ENCODE peak calls at places on chromosomes 12 and 14, in six cellular contexts. One of them, this sample, is unnamed.

GRCh38 chr12:24153041-24153440 is 203.6 kb upstream of the SOX5 start:
- DNase-seq in A549: no peak
- DNase-seq in heart right ventricle: no peak
- DNase-seq in hepatocyte: no peak
- DNase-seq in HCT116: no peak
- DNase-seq in PC-3: no peak
- DNase-seq in this sample: no peak

GRCh38 chr14:35046751-35047536 is 872 bp downstream of the FAM177A1 start:
- DNase-seq in A549: peak
- DNase-seq in heart right ventricle: no peak
- DNase-seq in hepatocyte: peak
- DNase-seq in HCT116: no peak
- DNase-seq in PC-3: peak
- DNase-seq in this sample: peak

GRCh38 chr14:73526036-73526984 is 10.6 kb upstream of the ACOT1 start:
- DNase-seq in A549: no peak
- DNase-seq in heart right ventricle: peak
- DNase-seq in hepatocyte: no peak
- DNase-seq in HCT116: no peak
- DNase-seq in PC-3: peak
- DNase-seq in this sample: no peak

GRCh38 chr12:1913377-1914115 is 4.9 kb downstream of the CACNA2D4 start:
- DNase-seq in A549: no peak
- DNase-seq in heart right ventricle: no peak
- DNase-seq in hepatocyte: peak
- DNase-seq in HCT116: no peak
- DNase-seq in PC-3: no peak
- DNase-seq in this sample: no peak

GRCh38 chr12:101287357-101287756 is 7.5 kb downstream of the UTP20 start:
- DNase-seq in A549: no peak
- DNase-seq in heart right ventricle: no peak
- DNase-seq in hepatocyte: no peak
- DNase-seq in HCT116: no peak
- DNase-seq in PC-3: no peak
- DNase-seq in this sample: no peak

GRCh38 chr12:113381237-113381636 is 22.4 kb downstream of the SDS start:
- DNase-seq in A549: no peak
- DNase-seq in heart right ventricle: no peak
- DNase-seq in hepatocyte: no peak
- DNase-seq in HCT116: no peak
- DNase-seq in PC-3: no peak
- DNase-seq in this sample: no peak

GRCh38 chr12:96177013-96177412 is 17.2 kb upstream of the ELK3 start:
- DNase-seq in A549: no peak
- DNase-seq in heart right ventricle: no peak
- DNase-seq in hepatocyte: no peak
- DNase-seq in HCT116: no peak
- DNase-seq in PC-3: peak
- DNase-seq in this sample: no peak

GRCh38 chr14:70999117-70999516 is 91.9 kb downstream of the PCNX1 start:
- DNase-seq in A549: no peak
- DNase-seq in heart right ventricle: no peak
- DNase-seq in hepatocyte: no peak
- DNase-seq in HCT116: no peak
- DNase-seq in PC-3: no peak
- DNase-seq in this sample: no peak

GRCh38 chr14:99686557-99687283 is 2.6 kb downstream of the CYP46A1 start:
- DNase-seq in A549: no peak
- DNase-seq in heart right ventricle: no peak
- DNase-seq in hepatocyte: no peak
- DNase-seq in HCT116: no peak
- DNase-seq in PC-3: no peak
- DNase-seq in this sample: no peak

GRCh38 chr12:125381373-125381772 is 316.1 kb downstream of the AACS start:
- DNase-seq in A549: no peak
- DNase-seq in heart right ventricle: no peak
- DNase-seq in hepatocyte: no peak
- DNase-seq in HCT116: no peak
- DNase-seq in PC-3: no peak
- DNase-seq in this sample: no peak

GRCh38 chr12:122190842-122191668 is 8.1 kb downstream of the LRRC43 start:
- DNase-seq in A549: peak
- DNase-seq in heart right ventricle: peak
- DNase-seq in hepatocyte: peak
- DNase-seq in HCT116: peak
- DNase-seq in PC-3: peak
- DNase-seq in this sample: no peak

GRCh38 chr14:89750909-89751502 is 203.5 kb downstream of the EFCAB11 start:
- DNase-seq in A549: no peak
- DNase-seq in heart right ventricle: no peak
- DNase-seq in hepatocyte: no peak
- DNase-seq in HCT116: no peak
- DNase-seq in PC-3: no peak
- DNase-seq in this sample: no peak

GRCh38 chr12:84638811-84639368 is 273.7 kb downstream of the SLC6A15 start:
- DNase-seq in A549: no peak
- DNase-seq in heart right ventricle: no peak
- DNase-seq in hepatocyte: no peak
- DNase-seq in HCT116: no peak
- DNase-seq in PC-3: no peak
- DNase-seq in this sample: no peak

GRCh38 chr14:34436960-34437728 is 24.9 kb downstream of the SPTSSA start:
- DNase-seq in A549: no peak
- DNase-seq in heart right ventricle: no peak
- DNase-seq in hepatocyte: peak
- DNase-seq in HCT116: no peak
- DNase-seq in PC-3: no peak
- DNase-seq in this sample: no peak

GRCh38 chr12:82627799-82628198 is 58.9 kb upstream of the TMTC2 start:
- DNase-seq in A549: peak
- DNase-seq in heart right ventricle: no peak
- DNase-seq in hepatocyte: peak
- DNase-seq in HCT116: peak
- DNase-seq in PC-3: peak
- DNase-seq in this sample: no peak

DNA sequence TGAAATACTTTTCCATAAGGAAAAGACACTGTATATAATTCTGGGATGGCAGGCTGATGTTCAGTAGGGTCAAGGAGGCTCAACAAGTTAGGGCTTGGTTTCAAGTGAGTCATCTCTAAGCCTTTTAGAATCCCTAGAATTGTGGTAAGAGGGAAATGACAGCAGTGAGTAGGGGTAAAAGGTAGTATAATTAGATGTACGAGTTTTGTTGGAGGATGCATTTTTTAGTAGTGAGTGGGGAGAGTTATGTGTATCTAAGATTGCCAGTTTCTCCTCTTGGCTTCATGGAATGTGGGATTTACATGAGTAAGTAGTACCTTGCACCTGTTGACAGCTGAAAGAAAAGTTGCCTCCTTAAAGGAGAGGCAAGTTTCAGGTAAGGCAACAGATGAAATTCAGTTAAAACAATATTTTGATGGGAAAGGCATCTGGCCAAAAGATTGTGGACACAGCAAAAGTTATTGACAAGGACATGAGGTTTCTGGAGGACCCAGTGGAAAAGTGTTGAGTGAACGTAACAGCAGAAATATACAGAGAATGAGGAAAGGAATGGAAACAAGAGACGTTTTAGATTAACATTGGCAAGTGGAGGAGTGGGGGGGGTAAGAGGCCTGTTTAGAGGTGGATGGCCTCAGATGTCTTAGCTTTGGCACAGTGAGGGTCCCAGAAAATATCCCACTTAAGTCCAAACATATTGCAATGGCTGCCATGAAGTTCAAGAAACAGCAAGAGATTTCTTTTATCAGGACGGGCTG is 21.8 kb downstream of the LMO3 start:
- DNase-seq in A549: no peak
- DNase-seq in heart right ventricle: no peak
- DNase-seq in hepatocyte: no peak
- DNase-seq in HCT116: no peak
- DNase-seq in PC-3: peak
- DNase-seq in this sample: no peak
- H3K27ac ChIP-seq in A549: no peak
- H3K27ac ChIP-seq in heart right ventricle: no peak
- H3K27ac ChIP-seq in hepatocyte: no peak
- H3K27ac ChIP-seq in HCT116: no peak
- H3K27ac ChIP-seq in PC-3: no peak
- H3K27ac ChIP-seq in this sample: no peak

GRCh38 chr12:68891141-68891540 is 41.8 kb downstream of the CPM start:
- DNase-seq in A549: no peak
- DNase-seq in heart right ventricle: no peak
- DNase-seq in hepatocyte: no peak
- DNase-seq in HCT116: no peak
- DNase-seq in PC-3: no peak
- DNase-seq in this sample: no peak
- H3K27ac ChIP-seq in A549: no peak
- H3K27ac ChIP-seq in heart right ventricle: no peak
- H3K27ac ChIP-seq in hepatocyte: no peak
- H3K27ac ChIP-seq in HCT116: no peak
- H3K27ac ChIP-seq in PC-3: no peak
- H3K27ac ChIP-seq in this sample: no peak

GRCh38 chr14:103542545-103543088 is 13.6 kb downstream of the TRMT61A start:
- DNase-seq in A549: no peak
- DNase-seq in heart right ventricle: peak
- DNase-seq in hepatocyte: peak
- DNase-seq in HCT116: no peak
- DNase-seq in PC-3: no peak
- DNase-seq in this sample: peak

GRCh38 chr14:103540816-103541493 is 12.0 kb downstream of the TRMT61A start:
- DNase-seq in A549: no peak
- DNase-seq in heart right ventricle: peak
- DNase-seq in hepatocyte: no peak
- DNase-seq in HCT116: no peak
- DNase-seq in PC-3: no peak
- DNase-seq in this sample: no peak

GRCh38 chr14:103543140-103543539 is 14.1 kb downstream of the TRMT61A start:
- DNase-seq in A549: no peak
- DNase-seq in heart right ventricle: peak
- DNase-seq in hepatocyte: no peak
- DNase-seq in HCT116: no peak
- DNase-seq in PC-3: no peak
- DNase-seq in this sample: peak

GRCh38 chr14:103541494-103541943 is 12.5 kb downstream of the TRMT61A start:
- DNase-seq in A549: no peak
- DNase-seq in heart right ventricle: no peak
- DNase-seq in hepatocyte: no peak
- DNase-seq in HCT116: no peak
- DNase-seq in PC-3: no peak
- DNase-seq in this sample: no peak

GRCh38 chr14:103541944-103542544 is 13.0 kb downstream of the TRMT61A start:
- DNase-seq in A549: no peak
- DNase-seq in heart right ventricle: peak
- DNase-seq in hepatocyte: no peak
- DNase-seq in HCT116: no peak
- DNase-seq in PC-3: no peak
- DNase-seq in this sample: no peak
- H3K27ac ChIP-seq in A549: no peak
- H3K27ac ChIP-seq in heart right ventricle: no peak
- H3K27ac ChIP-seq in hepatocyte: peak
- H3K27ac ChIP-seq in HCT116: no peak
- H3K27ac ChIP-seq in PC-3: peak
- H3K27ac ChIP-seq in this sample: peak

GRCh38 chr12:27246774-27247173 is 2.7 kb downstream of the STK38L start:
- DNase-seq in A549: no peak
- DNase-seq in heart right ventricle: no peak
- DNase-seq in hepatocyte: no peak
- DNase-seq in HCT116: no peak
- DNase-seq in PC-3: no peak
- DNase-seq in this sample: no peak

GRCh38 chr12:27245039-27245438 is 953 bp downstream of the STK38L start:
- DNase-seq in A549: no peak
- DNase-seq in heart right ventricle: no peak
- DNase-seq in hepatocyte: no peak
- DNase-seq in HCT116: no peak
- DNase-seq in PC-3: peak
- DNase-seq in this sample: no peak

GRCh38 chr12:27244680-27245005 is 557 bp downstream of the STK38L start:
- DNase-seq in A549: no peak
- DNase-seq in heart right ventricle: no peak
- DNase-seq in hepatocyte: no peak
- DNase-seq in HCT116: no peak
- DNase-seq in PC-3: peak
- DNase-seq in this sample: no peak

GRCh38 chr12:27243804-27244679 is at the start of gene STK38L:
- DNase-seq in A549: peak
- DNase-seq in heart right ventricle: peak
- DNase-seq in hepatocyte: peak
- DNase-seq in HCT116: peak
- DNase-seq in PC-3: peak
- DNase-seq in this sample: peak

GRCh38 chr12:27246141-27246540 is 2.1 kb downstream of the STK38L start:
- DNase-seq in A549: no peak
- DNase-seq in heart right ventricle: no peak
- DNase-seq in hepatocyte: no peak
- DNase-seq in HCT116: no peak
- DNase-seq in PC-3: no peak
- DNase-seq in this sample: no peak
- H3K27ac ChIP-seq in A549: no peak
- H3K27ac ChIP-seq in heart right ventricle: no peak
- H3K27ac ChIP-seq in hepatocyte: peak
- H3K27ac ChIP-seq in HCT116: no peak
- H3K27ac ChIP-seq in PC-3: no peak
- H3K27ac ChIP-seq in this sample: no peak

DNA sequence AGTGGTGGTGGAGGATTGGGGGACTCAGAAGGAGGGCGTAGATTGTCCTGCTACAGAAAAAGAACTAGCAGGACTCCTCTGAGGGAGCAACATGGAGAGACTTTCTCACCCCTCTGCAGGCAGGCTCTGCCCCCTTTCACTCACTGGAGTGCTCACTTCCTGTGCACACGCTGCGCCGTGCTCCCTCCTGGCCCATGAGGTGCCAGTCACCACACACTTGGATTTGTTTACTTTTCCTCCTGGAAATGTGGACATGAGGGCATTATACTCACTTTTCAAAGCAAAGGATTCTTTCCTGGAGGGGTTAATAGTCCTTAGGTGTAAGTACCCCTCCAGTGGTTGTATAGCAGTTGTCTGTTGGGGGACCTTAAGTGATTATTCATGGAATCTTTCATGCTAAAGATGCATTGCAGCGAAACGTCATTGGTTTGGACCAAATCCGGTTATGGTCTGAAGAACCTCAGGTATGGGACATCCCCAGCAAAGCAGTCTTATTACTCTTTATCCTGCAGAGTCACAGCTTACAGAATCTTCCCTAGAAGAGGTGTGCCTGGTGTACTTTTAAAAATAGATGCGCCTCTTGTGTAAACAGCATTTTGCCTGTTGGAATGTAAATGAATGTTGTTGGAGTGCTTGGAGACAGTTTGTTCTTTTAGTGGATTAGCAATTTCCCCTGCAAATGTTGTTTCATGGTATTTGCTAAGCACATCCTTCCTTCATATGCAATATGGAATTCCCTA is 242.7 kb downstream of the ZFP36L1 start:
- DNase-seq in A549: no peak
- DNase-seq in heart right ventricle: no peak
- DNase-seq in hepatocyte: no peak
- DNase-seq in HCT116: no peak
- DNase-seq in PC-3: peak
- DNase-seq in this sample: no peak
- H3K27ac ChIP-seq in A549: peak
- H3K27ac ChIP-seq in heart right ventricle: peak
- H3K27ac ChIP-seq in hepatocyte: peak
- H3K27ac ChIP-seq in HCT116: peak
- H3K27ac ChIP-seq in PC-3: peak
- H3K27ac ChIP-seq in this sample: no peak